ENCODE peak calls at places on chromosomes 2 and 18, in eight cellular contexts. One of them, this sample, is unnamed.

GRCh38 chr18:64037812-64038414 is 68.0 kb downstream of the SERPINB8 start:
- DNase-seq in Calu3: no peak
- DNase-seq in astrocyte of the spinal cord: peak; percentile 49
- DNase-seq in left ventricle myocardium inferior: no peak
- DNase-seq in retinal pigment epithelial cell: no peak
- DNase-seq in colonic mucosa: no peak
- DNase-seq in nephron progenitor cell: peak; percentile 12
- DNase-seq in WTC11: no peak
- DNase-seq in this sample: peak; percentile 70

GRCh38 chr2:1827686-1828085 is 83.4 kb upstream of the PXDN start:
- DNase-seq in Calu3: no peak
- DNase-seq in colonic mucosa: no peak
- DNase-seq in WTC11: no peak
- DNase-seq in retinal pigment epithelial cell: no peak
- DNase-seq in astrocyte of the spinal cord: no peak
- DNase-seq in left ventricle myocardium inferior: no peak
- DNase-seq in nephron progenitor cell: no peak
- DNase-seq in this sample: no peak

GRCh38 chr2:67670704-67671300 is 273.7 kb downstream of the ETAA1 start:
- DNase-seq in colonic mucosa: no peak
- DNase-seq in nephron progenitor cell: no peak
- DNase-seq in astrocyte of the spinal cord: no peak
- DNase-seq in retinal pigment epithelial cell: no peak
- DNase-seq in Calu3: no peak
- DNase-seq in left ventricle myocardium inferior: no peak
- DNase-seq in WTC11: no peak
- DNase-seq in this sample: no peak

GRCh38 chr2:207337234-207338219 is 171.8 kb upstream of the KLF7 start:
- DNase-seq in left ventricle myocardium inferior: no peak
- DNase-seq in nephron progenitor cell: no peak
- DNase-seq in retinal pigment epithelial cell: peak; percentile 68
- DNase-seq in colonic mucosa: no peak
- DNase-seq in astrocyte of the spinal cord: peak; percentile 53
- DNase-seq in WTC11: no peak
- DNase-seq in Calu3: no peak
- DNase-seq in this sample: no peak

GRCh38 chr2:8623958-8624591 is 57.8 kb upstream of the ID2 start:
- DNase-seq in retinal pigment epithelial cell: no peak
- DNase-seq in left ventricle myocardium inferior: no peak
- DNase-seq in astrocyte of the spinal cord: no peak
- DNase-seq in nephron progenitor cell: no peak
- DNase-seq in colonic mucosa: no peak
- DNase-seq in Calu3: no peak
- DNase-seq in WTC11: no peak
- DNase-seq in this sample: no peak

GRCh38 chr18:80157708-80158343 is 48.8 kb downstream of the ADNP2 start:
- DNase-seq in Calu3: peak; percentile 62
- DNase-seq in astrocyte of the spinal cord: peak; percentile 76
- DNase-seq in WTC11: peak; percentile 79
- DNase-seq in nephron progenitor cell: peak; percentile 84
- DNase-seq in retinal pigment epithelial cell: peak; percentile 26
- DNase-seq in colonic mucosa: peak; percentile 82
- DNase-seq in left ventricle myocardium inferior: peak; percentile 76
- DNase-seq in this sample: peak; percentile 82

GRCh38 chr2:12766421-12766879 is 49.7 kb downstream of the TRIB2 start:
- DNase-seq in WTC11: no peak
- DNase-seq in Calu3: no peak
- DNase-seq in left ventricle myocardium inferior: no peak
- DNase-seq in nephron progenitor cell: no peak
- DNase-seq in retinal pigment epithelial cell: no peak
- DNase-seq in colonic mucosa: no peak
- DNase-seq in astrocyte of the spinal cord: no peak
- DNase-seq in this sample: no peak

GRCh38 chr18:6521804-6522418 is 107.2 kb upstream of the L3MBTL4 start:
- DNase-seq in WTC11: peak; percentile 83
- DNase-seq in nephron progenitor cell: peak; percentile 26
- DNase-seq in colonic mucosa: peak; percentile 56
- DNase-seq in left ventricle myocardium inferior: no peak
- DNase-seq in Calu3: peak; percentile 66
- DNase-seq in retinal pigment epithelial cell: no peak
- DNase-seq in astrocyte of the spinal cord: peak; percentile 54
- DNase-seq in this sample: peak; percentile 42

GRCh38 chr2:165462433-165462832 is 7.1 kb upstream of the CSRNP3 start:
- DNase-seq in nephron progenitor cell: no peak
- DNase-seq in WTC11: no peak
- DNase-seq in Calu3: no peak
- DNase-seq in retinal pigment epithelial cell: no peak
- DNase-seq in colonic mucosa: no peak
- DNase-seq in astrocyte of the spinal cord: no peak
- DNase-seq in left ventricle myocardium inferior: no peak
- DNase-seq in this sample: no peak

GRCh38 chr2:214874694-214875093 is 65.2 kb upstream of the BARD1 start:
- DNase-seq in WTC11: no peak
- DNase-seq in colonic mucosa: no peak
- DNase-seq in retinal pigment epithelial cell: no peak
- DNase-seq in astrocyte of the spinal cord: no peak
- DNase-seq in nephron progenitor cell: no peak
- DNase-seq in left ventricle myocardium inferior: no peak
- DNase-seq in Calu3: no peak
- DNase-seq in this sample: no peak

GRCh38 chr2:206480620-206481019 is 37.3 kb downstream of the ADAM23 start:
- DNase-seq in nephron progenitor cell: no peak
- DNase-seq in left ventricle myocardium inferior: no peak
- DNase-seq in colonic mucosa: no peak
- DNase-seq in astrocyte of the spinal cord: no peak
- DNase-seq in retinal pigment epithelial cell: no peak
- DNase-seq in WTC11: no peak
- DNase-seq in Calu3: no peak
- DNase-seq in this sample: no peak

GRCh38 chr18:58176915-58177717 is 133.1 kb downstream of the NEDD4L start:
- DNase-seq in WTC11: no peak
- DNase-seq in nephron progenitor cell: no peak
- DNase-seq in retinal pigment epithelial cell: peak; percentile 81
- DNase-seq in left ventricle myocardium inferior: no peak
- DNase-seq in Calu3: peak; percentile 63
- DNase-seq in colonic mucosa: no peak
- DNase-seq in astrocyte of the spinal cord: peak; percentile 91
- DNase-seq in this sample: no peak

DNA sequence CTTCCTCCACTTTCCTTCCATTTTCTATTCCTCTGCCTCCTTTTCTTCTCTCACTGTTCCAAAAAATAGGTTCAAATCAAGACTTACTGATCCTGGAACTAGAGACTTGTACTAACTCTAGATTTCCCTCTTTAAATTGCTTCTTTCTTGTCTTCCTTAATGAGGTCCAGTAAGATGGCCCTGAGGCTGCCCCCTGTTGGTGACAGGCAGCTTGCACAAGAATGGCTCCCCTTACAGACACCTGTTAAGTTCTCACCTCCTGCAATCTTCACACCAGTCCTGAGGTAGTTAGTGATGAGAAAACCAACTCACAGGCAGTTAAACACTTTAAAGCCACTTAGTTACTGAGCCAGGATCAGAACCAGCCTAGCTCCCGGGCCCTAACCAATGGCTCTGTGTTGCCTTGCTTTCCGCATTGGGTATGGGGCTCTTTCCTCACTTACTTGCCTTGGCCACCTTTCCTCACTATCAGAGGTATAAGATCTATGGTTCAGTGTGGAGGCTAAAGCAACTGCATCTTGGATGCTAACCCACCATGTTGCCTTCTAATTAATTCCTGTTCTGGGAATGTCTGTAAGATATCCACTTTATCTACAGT is 130.6 kb downstream of the AKAIN1 start:
- DNase-seq in colonic mucosa: peak; percentile 23
- DNase-seq in astrocyte of the spinal cord: no peak
- DNase-seq in retinal pigment epithelial cell: no peak
- DNase-seq in left ventricle myocardium inferior: no peak
- DNase-seq in Calu3: peak; percentile 22
- DNase-seq in nephron progenitor cell: no peak
- DNase-seq in WTC11: peak; percentile 70
- DNase-seq in this sample: peak; percentile 16
- TF ChIP-seq CTCF in colonic mucosa: peak; percentile 37
- TF ChIP-seq CTCF in astrocyte of the spinal cord: peak; percentile 4
- TF ChIP-seq CTCF in retinal pigment epithelial cell: peak; percentile 33
- TF ChIP-seq CTCF in left ventricle myocardium inferior: peak; percentile 16
- TF ChIP-seq CTCF in Calu3: peak; percentile 32
- TF ChIP-seq CTCF in nephron progenitor cell: peak; percentile 38
- TF ChIP-seq CTCF in WTC11: peak; percentile 69
- TF ChIP-seq CTCF in this sample: peak; percentile 52

GRCh38 chr2:79860233-79861058 is 347.6 kb downstream of the CTNNA2 start:
- DNase-seq in colonic mucosa: no peak
- DNase-seq in WTC11: no peak
- DNase-seq in astrocyte of the spinal cord: peak; percentile 32
- DNase-seq in Calu3: no peak
- DNase-seq in retinal pigment epithelial cell: peak; percentile 1
- DNase-seq in nephron progenitor cell: no peak
- DNase-seq in left ventricle myocardium inferior: no peak
- DNase-seq in this sample: no peak

GRCh38 chr2:79849949-79850348 is 337.1 kb downstream of the CTNNA2 start:
- DNase-seq in WTC11: no peak
- DNase-seq in left ventricle myocardium inferior: no peak
- DNase-seq in retinal pigment epithelial cell: no peak
- DNase-seq in nephron progenitor cell: no peak
- DNase-seq in colonic mucosa: no peak
- DNase-seq in astrocyte of the spinal cord: no peak
- DNase-seq in Calu3: no peak
- DNase-seq in this sample: no peak

GRCh38 chr2:79850912-79851311 is 338.1 kb downstream of the CTNNA2 start:
- DNase-seq in left ventricle myocardium inferior: no peak
- DNase-seq in astrocyte of the spinal cord: no peak
- DNase-seq in colonic mucosa: no peak
- DNase-seq in Calu3: no peak
- DNase-seq in nephron progenitor cell: no peak
- DNase-seq in retinal pigment epithelial cell: no peak
- DNase-seq in WTC11: no peak
- DNase-seq in this sample: no peak

GRCh38 chr2:79857888-79858287 is 345.0 kb downstream of the CTNNA2 start:
- DNase-seq in nephron progenitor cell: no peak
- DNase-seq in left ventricle myocardium inferior: no peak
- DNase-seq in colonic mucosa: no peak
- DNase-seq in retinal pigment epithelial cell: no peak
- DNase-seq in WTC11: no peak
- DNase-seq in astrocyte of the spinal cord: no peak
- DNase-seq in Calu3: no peak
- DNase-seq in this sample: no peak

DNA sequence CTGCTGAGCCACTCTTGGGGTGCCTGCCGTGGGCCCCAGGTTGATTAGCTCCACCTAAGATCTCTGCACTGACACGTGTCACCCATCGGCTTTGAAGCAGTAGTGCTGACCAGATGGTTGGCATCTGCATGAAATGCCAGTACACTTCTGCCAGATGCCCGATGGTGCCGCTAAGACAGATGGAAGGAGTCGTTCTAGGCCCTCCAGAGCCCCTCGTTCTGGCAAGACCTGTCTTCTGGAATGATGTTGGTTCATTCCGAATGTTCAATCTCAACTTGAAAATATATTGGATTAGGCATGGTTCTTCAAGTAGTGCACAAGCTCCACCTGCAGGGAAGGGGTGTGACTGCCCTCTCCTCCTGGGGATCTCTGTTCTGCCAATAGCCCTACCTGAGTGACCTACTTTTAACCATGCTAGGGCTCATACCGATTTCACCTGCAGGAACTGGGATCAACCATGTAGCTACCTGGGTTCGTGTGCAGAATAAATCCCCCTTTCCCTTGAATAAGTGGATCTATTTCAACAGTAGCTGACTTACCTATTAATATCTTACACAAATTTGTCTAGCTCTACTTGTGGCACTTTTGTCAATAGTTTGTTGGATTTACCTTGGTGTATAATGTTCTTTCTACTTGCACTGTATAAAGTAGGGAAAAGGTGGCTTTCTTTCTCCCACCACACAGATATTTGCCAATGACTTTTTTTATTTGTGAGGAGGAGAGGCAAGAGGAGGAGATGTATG is 342.6 kb downstream of the CTNNA2 start:
- DNase-seq in retinal pigment epithelial cell: no peak
- DNase-seq in Calu3: no peak
- DNase-seq in nephron progenitor cell: no peak
- DNase-seq in astrocyte of the spinal cord: peak; percentile 22
- DNase-seq in colonic mucosa: peak; percentile 21
- DNase-seq in WTC11: peak; percentile 67
- DNase-seq in left ventricle myocardium inferior: no peak
- DNase-seq in this sample: no peak
- TF ChIP-seq CTCF in retinal pigment epithelial cell: peak; percentile 36
- TF ChIP-seq CTCF in Calu3: no peak
- TF ChIP-seq CTCF in nephron progenitor cell: peak; percentile 45
- TF ChIP-seq CTCF in astrocyte of the spinal cord: peak; percentile 58
- TF ChIP-seq CTCF in colonic mucosa: peak; percentile 29
- TF ChIP-seq CTCF in WTC11: peak; percentile 33
- TF ChIP-seq CTCF in left ventricle myocardium inferior: no peak
- TF ChIP-seq CTCF in this sample: no peak

DNA sequence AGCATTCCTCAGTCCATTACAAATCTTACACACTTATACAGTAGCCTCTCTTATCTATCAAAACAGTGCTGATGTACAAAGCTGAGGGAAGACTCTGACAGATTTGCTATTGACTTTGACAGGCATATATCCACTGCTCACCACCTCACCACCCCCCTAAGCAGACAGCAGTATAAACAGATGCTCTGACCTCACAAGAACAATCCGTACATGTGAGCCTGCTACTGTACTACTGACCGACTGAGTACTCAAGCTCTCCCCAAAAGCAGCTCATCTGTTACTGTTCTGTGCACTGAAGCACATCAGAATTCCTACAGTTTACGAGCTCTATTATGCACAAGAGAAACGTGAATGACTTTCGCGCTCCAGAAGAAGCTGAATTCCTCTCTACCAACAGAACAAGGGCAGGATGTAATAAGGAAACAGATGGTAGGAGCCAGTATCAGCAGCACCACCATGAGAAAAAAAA is 95.6 kb upstream of the PDE1A start:
- DNase-seq in left ventricle myocardium inferior: no peak
- DNase-seq in WTC11: no peak
- DNase-seq in astrocyte of the spinal cord: peak; percentile 61
- DNase-seq in Calu3: no peak
- DNase-seq in retinal pigment epithelial cell: no peak
- DNase-seq in colonic mucosa: no peak
- DNase-seq in nephron progenitor cell: no peak
- DNase-seq in this sample: no peak
- TF ChIP-seq CTCF in left ventricle myocardium inferior: no peak
- TF ChIP-seq CTCF in WTC11: no peak
- TF ChIP-seq CTCF in astrocyte of the spinal cord: no peak
- TF ChIP-seq CTCF in Calu3: no peak
- TF ChIP-seq CTCF in retinal pigment epithelial cell: no peak
- TF ChIP-seq CTCF in colonic mucosa: no peak
- TF ChIP-seq CTCF in nephron progenitor cell: no peak
- TF ChIP-seq CTCF in this sample: no peak

DNA sequence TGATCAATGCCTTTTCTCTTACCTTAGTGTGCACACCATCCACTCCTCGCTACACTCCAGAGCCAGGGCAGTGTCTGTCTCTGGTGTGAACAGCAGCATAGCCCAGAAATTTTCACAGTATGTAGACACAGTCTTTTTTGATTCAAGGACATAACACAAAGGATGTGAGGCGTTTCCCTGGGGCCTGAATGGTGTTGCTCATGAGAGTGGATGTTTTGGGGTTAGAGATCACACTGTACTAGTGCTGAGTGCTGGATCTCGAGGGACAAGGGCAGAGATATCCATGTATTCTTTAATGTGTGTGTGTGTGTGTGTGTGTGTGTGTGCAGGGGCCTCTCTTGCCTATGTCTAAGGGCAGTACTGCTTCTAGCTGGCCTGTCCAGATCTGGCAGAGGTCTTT is 47.8 kb upstream of the HAAO start:
- DNase-seq in retinal pigment epithelial cell: no peak
- DNase-seq in Calu3: no peak
- DNase-seq in left ventricle myocardium inferior: no peak
- DNase-seq in nephron progenitor cell: no peak
- DNase-seq in astrocyte of the spinal cord: no peak
- DNase-seq in WTC11: no peak
- DNase-seq in colonic mucosa: no peak
- DNase-seq in this sample: no peak
- TF ChIP-seq CTCF in retinal pigment epithelial cell: no peak
- TF ChIP-seq CTCF in Calu3: no peak
- TF ChIP-seq CTCF in left ventricle myocardium inferior: no peak
- TF ChIP-seq CTCF in nephron progenitor cell: no peak
- TF ChIP-seq CTCF in astrocyte of the spinal cord: no peak
- TF ChIP-seq CTCF in WTC11: no peak
- TF ChIP-seq CTCF in colonic mucosa: no peak
- TF ChIP-seq CTCF in this sample: no peak

This sample was measured in GM20000.